ENCODE peak calls at places on chromosome 10, in four cellular contexts. H is H1, J is K562, Q is WTC11. S is an unnamed sample.

GRCh38 chr10:78657622-78658165 is 411.1 kb upstream of the ZMIZ1 start:
- DNase-seq in H (peak), J (peak), Q (peak), S (peak)

GRCh38 chr10:70352401-70353097 is 29.9 kb downstream of the LRRC20 start:
- DNase-seq in J (no peak), H (no peak), Q (no peak), S (peak)

GRCh38 chr10:71985542-71986250 is 21.5 kb downstream of the CHST3 start:
- DNase-seq in J (no peak), H (no peak), Q (no peak), S (no peak)

GRCh38 chr10:69567920-69568319 is 5.3 kb downstream of the NEUROG3 start:
- DNase-seq in H (no peak), J (peak), Q (peak), S (no peak)

GRCh38 chr10:48236199-48236621 is 38.3 kb downstream of the FRMPD2 start:
- DNase-seq in J (no peak), H (no peak), Q (no peak), S (no peak)

GRCh38 chr10:70540089-70540788 is 61.7 kb downstream of the PALD1 start:
- DNase-seq in J (peak), Q (peak), H (no peak), S (peak)

GRCh38 chr10:2985729-2986232 is 81.6 kb upstream of the PFKP start:
- DNase-seq in Q (no peak), H (peak), J (no peak), S (no peak)

GRCh38 chr10:29615195-29615594 is 19.6 kb downstream of the SVIL start:
- DNase-seq in Q (no peak), H (no peak), J (no peak), S (no peak)

GRCh38 chr10:69629519-69629896 is 539 bp upstream of the FAM241B start:
- DNase-seq in H (no peak), Q (no peak), J (no peak), S (no peak)

GRCh38 chr10:29257106-29257783 is 31.6 kb upstream of the LYZL1 start:
- DNase-seq in H (no peak), J (no peak), Q (no peak), S (no peak)

GRCh38 chr10:109328001-109328400 is 595.3 kb downstream of the XPNPEP1 start:
- DNase-seq in H (no peak), J (no peak), Q (no peak), S (no peak)
- TF ChIP-seq CTCF in H (no peak), J (no peak), Q (no peak), S (peak)

GRCh38 chr10:50381637-50382036 is 130.3 kb upstream of the ASAH2 start:
- DNase-seq in Q (no peak), H (no peak), J (no peak), S (no peak)
- TF ChIP-seq TEAD4 in Q (no peak), H (no peak), J (no peak), S (no peak)

DNA sequence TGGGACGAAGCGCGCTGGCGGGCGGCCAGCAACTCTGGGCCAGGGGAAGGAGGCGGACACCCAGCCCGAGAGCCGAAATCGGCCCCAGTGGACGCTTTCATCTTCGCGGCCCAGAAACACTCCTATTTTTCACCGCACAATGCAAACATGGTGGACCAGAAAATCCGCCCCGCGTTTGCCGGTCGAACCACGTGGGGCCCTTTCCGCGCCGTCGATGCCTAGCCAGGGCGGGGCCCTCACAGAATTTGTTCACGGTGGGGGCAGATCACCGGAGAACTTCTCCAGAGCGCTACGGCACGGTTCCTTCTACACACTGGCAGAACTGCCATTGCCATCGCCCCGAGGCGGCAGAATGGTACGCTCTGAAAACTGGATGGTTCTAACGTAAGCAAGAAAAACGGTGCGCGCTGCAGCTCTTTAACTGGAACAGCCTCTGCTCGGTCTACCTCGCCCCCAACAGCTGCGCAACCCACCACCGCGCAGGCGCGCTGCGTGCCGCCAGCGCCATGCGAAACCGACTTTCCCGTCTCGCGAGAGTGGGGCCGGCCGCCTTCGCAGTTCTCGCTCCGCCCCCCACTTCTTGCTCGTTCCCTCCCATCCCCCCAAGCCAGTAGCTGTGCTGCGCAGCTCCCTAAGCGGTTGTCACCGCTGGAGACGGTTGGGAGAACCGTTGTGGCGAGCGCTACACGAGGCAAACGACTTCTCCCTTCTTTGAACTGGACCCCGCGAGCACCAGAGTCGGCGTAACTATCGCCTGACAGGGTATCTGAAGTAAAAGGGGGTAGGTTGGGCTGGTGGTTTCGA is at the start of gene HNRNPH3:
- DNase-seq in J (peak), Q (peak), H (peak), S (peak)
- TF ChIP-seq CTCF in J (no peak), Q (no peak), H (no peak), S (peak)

GRCh38 chr10:132115736-132116135 is 50.0 kb downstream of the JAKMIP3 start:
- DNase-seq in J (no peak), Q (no peak), H (no peak), S (no peak)

GRCh38 chr10:132113766-132114365 is 48.1 kb downstream of the JAKMIP3 start:
- DNase-seq in Q (peak), J (no peak), H (no peak), S (no peak)

GRCh38 chr10:132113206-132113605 is 47.5 kb downstream of the JAKMIP3 start:
- DNase-seq in H (no peak), J (no peak), Q (no peak), S (no peak)

GRCh38 chr10:132117146-132117545 is 51.4 kb downstream of the JAKMIP3 start:
- DNase-seq in H (no peak), J (no peak), Q (no peak), S (no peak)

DNA sequence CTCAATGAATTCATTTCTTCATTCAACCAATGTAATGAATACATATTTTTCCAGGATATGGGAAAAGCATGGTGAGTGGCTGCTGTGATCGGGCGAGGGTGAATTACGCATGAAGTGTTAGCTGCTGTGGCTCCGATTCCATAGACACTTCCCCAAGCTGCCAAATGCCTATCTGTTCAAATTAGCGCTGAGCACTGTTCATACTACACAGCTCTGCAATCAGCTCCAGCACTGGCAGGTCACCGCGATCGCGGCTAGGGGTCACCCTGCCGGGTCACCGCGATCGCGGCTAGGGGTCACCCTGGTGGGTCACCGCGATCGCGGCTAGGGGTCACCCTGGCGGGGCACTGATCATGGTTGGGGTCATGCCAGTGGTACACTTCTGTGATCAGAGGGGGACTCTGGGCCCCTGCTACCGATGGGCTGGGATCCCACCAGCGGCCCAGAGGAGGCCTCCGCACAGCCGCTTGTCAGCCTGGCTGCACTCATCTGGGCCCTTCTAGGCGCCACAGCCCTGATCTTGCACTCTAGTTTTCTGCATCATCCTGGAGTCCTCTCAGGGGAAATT is 49.3 kb downstream of the JAKMIP3 start:
- DNase-seq in J (no peak), Q (peak), H (no peak), S (no peak)
- TF ChIP-seq TEAD4 in J (no peak), Q (no peak), H (no peak), S (no peak)

S was measured in SK-N-SH.